ENCODE peak calls at places on chromosomes 16 and 17, in six cellular contexts. O, M, W, L, C and D are unnamed samples.
A peak's percentile ranks its signal among the peaks of the same experiment; 100 is the strongest.

GRCh38 chr16:48152226-48152625 is 3.6 kb downstream of the ABCC12 start:
- DNase-seq in O (no peak), M (no peak), W (no peak), L (no peak), C (no peak), D (no peak)

GRCh38 chr17:74152591-74153455 is 50.7 kb upstream of the RPL38 start:
- DNase-seq in O (no peak), M (peak; percentile 72), W (no peak), L (peak; percentile 7), C (no peak), D (no peak)

GRCh38 chr16:74463888-74464287 is 42.6 kb upstream of the CLEC18B start:
- DNase-seq in O (no peak), M (no peak), W (no peak), L (no peak), C (no peak), D (no peak)

GRCh38 chr17:62775876-62776275 is 32.2 kb downstream of the MARCHF10 start:
- DNase-seq in O (no peak), M (no peak), W (peak; percentile 6), L (no peak), C (no peak), D (no peak)

GRCh38 chr17:8728251-8728925 is 16.2 kb downstream of the CCDC42 start:
- DNase-seq in O (no peak), M (peak; percentile 43), W (no peak), L (no peak), C (no peak), D (no peak)

GRCh38 chr17:81651692-81652091 is 4.7 kb downstream of the PDE6G start:
- DNase-seq in O (peak; percentile 78), M (no peak), W (no peak), L (no peak), C (no peak), D (no peak)

GRCh38 chr17:50682441-50682840 is 25.3 kb downstream of the ANKRD40 start:
- DNase-seq in O (no peak), M (no peak), W (no peak), L (no peak), C (no peak), D (no peak)

GRCh38 chr16:86222541-86222940 is 287.8 kb upstream of the FOXF1 start:
- DNase-seq in O (peak; percentile 32), M (peak; percentile 57), W (peak; percentile 55), L (peak; percentile 7), C (no peak), D (no peak)

GRCh38 chr17:47604268-47604927 is 45.3 kb upstream of the KPNB1 start:
- DNase-seq in O (peak; percentile 57), M (no peak), W (no peak), L (no peak), C (no peak), D (no peak)

GRCh38 chr16:69204106-69204655 is 17.2 kb downstream of the SNTB2 start:
- DNase-seq in O (no peak), M (no peak), W (no peak), L (no peak), C (no peak), D (no peak)